ENCODE peak calls at places on chromosomes 11 and 22, in eight cellular contexts. A is mesothelial cell of epicardium, I is GM12865, K is spleen, U is breast epithelium, T is GM13976, M is cardiac fibroblast, R is HFFc6. G is an unnamed sample.

GRCh38 chr22:20400606-20401375 is 6.8 kb downstream of the ZNF74 start:
- DNase-seq in A (no peak), I (no peak), K (no peak), U (no peak), T (no peak), M (no peak), R (no peak), G (no peak)

GRCh38 chr11:114377612-114378267 is 22.6 kb downstream of the C11orf71 start:
- DNase-seq in A (no peak), I (no peak), K (no peak), U (no peak), T (no peak), M (peak; percentile 66), R (peak; percentile 98), G (no peak)

GRCh38 chr22:39301926-39302325 is 17.5 kb downstream of the RPL3 start:
- DNase-seq in A (no peak), I (no peak), K (no peak), U (no peak), T (no peak), M (no peak), R (no peak), G (no peak)

GRCh38 chr11:32173435-32173834 is 82.6 kb downstream of the RCN1 start:
- DNase-seq in A (peak; percentile 65), I (peak; percentile 71), K (no peak), U (peak; percentile 59), T (peak; percentile 60), M (peak; percentile 79), R (peak; percentile 53), G (no peak)

GRCh38 chr11:47213985-47214564 is 699 bp upstream of the DDB2 start:
- DNase-seq in A (no peak), I (peak; percentile 84), K (peak; percentile 97), U (peak; percentile 89), T (peak; percentile 81), M (peak; percentile 88), R (peak; percentile 62), G (peak; percentile 65)

GRCh38 chr11:87007938-87008337 is 29.8 kb upstream of the TMEM135 start:
- DNase-seq in A (no peak), I (no peak), K (no peak), U (no peak), T (no peak), M (peak; percentile 30), R (no peak), G (no peak)

GRCh38 chr11:123707606-123708205 is 33.8 kb downstream of the ZNF202 start:
- DNase-seq in A (peak; percentile 69), I (peak; percentile 63), K (no peak), U (no peak), T (peak; percentile 62), M (peak; percentile 83), R (peak; percentile 72), G (no peak)

GRCh38 chr11:64453466-64453865 is 94.5 kb downstream of the RPS6KA4 start:
- DNase-seq in A (no peak), I (no peak), K (peak; percentile 40), U (no peak), T (no peak), M (no peak), R (no peak), G (no peak)

GRCh38 chr11:19953342-19953741 is 206.9 kb downstream of the DBX1 start:
- DNase-seq in A (no peak), I (no peak), K (no peak), U (no peak), T (no peak), M (peak; percentile 85), R (peak; percentile 25), G (no peak)

GRCh38 chr11:103700605-103701004 is 335.8 kb upstream of the DDI1 start:
- DNase-seq in A (no peak), I (no peak), K (no peak), U (no peak), T (no peak), M (peak; percentile 89), R (peak; percentile 91), G (no peak)

GRCh38 chr11:8867035-8867434 is 44.0 kb upstream of the AKIP1 start:
- DNase-seq in A (no peak), I (no peak), K (no peak), U (no peak), T (no peak), M (peak; percentile 54), R (peak; percentile 36), G (no peak)

GRCh38 chr11:116792869-116793475 is 1.3 kb upstream of the APOA5 start:
- DNase-seq in A (no peak), I (no peak), K (no peak), U (no peak), T (no peak), M (peak; percentile 85), R (peak; percentile 79), G (no peak)

GRCh38 chr11:124801014-124801413 is 808 bp upstream of the MSANTD2 start:
- DNase-seq in A (no peak), I (no peak), K (no peak), U (no peak), T (peak; percentile 19), M (peak; percentile 65), R (peak; percentile 38), G (no peak)

GRCh38 chr22:40189979-40190378 is 12.3 kb downstream of the TNRC6B start:
- DNase-seq in A (no peak), I (no peak), K (no peak), U (no peak), T (no peak), M (peak; percentile 18), R (peak; percentile 52), G (no peak)

GRCh38 chr11:106482920-106483761 is 405.7 kb downstream of the AASDHPPT start:
- DNase-seq in A (no peak), I (no peak), K (no peak), U (no peak), T (no peak), M (peak; percentile 69), R (no peak), G (no peak)

DNA sequence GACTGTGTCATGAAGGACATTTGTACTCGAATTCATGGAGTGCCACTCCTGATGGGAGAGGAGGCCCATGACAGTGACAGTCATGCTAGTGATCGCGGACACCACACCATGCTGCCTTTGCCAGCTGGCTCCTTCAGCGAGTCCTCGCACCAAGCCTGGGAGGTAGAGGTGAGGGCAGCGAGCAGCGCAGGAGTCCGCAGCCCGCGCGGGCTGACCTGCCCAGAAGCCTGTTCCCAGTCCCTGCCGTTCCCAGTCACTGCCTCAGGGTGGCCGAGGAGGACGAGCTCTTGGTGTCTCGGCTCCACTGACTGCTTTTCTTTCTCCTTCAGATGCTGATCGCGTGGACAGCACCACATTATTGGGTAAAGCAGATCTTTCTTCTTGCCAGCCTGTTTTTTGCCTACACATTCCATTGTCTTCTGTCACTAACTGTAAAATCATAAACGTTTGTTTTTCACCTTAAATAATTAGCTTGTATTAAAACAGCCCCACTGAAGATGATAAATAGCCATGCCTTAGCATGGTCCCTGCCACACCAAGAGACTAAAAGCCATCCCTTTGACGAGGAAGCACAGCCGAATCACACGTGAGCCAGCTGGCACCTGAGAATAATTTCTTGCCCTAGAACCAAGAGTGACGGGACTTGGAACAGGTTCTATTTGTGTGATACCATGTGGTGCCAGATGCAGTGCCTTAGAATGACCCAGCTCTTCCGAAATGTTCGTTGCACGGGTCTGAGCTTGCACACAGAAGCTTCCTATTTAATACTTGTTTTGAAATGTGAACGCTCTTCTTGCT is 25.5 kb downstream of the FAM118A start:
- DNase-seq in A (no peak), I (no peak), K (no peak), U (peak; percentile 82), T (no peak), M (no peak), R (no peak), G (no peak)
- TF ChIP-seq CTCF in A (no peak), I (no peak), K (no peak), U (peak; percentile 42), T (no peak), M (no peak), R (no peak), G (no peak)

GRCh38 chr11:77104727-77105126 is 2.1 kb downstream of the OMP start:
- DNase-seq in A (no peak), I (no peak), K (no peak), U (no peak), T (no peak), M (no peak), R (peak; percentile 22), G (no peak)

GRCh38 chr11:77103319-77103718 is 679 bp downstream of the OMP start:
- DNase-seq in A (no peak), I (no peak), K (peak; percentile 12), U (no peak), T (no peak), M (no peak), R (no peak), G (no peak)

GRCh38 chr11:77100166-77101042 is 2.2 kb upstream of the OMP start:
- DNase-seq in A (no peak), I (no peak), K (peak; percentile 50), U (no peak), T (no peak), M (no peak), R (no peak), G (no peak)

GRCh38 chr11:77102246-77103210 is at the start of gene OMP:
- DNase-seq in A (no peak), I (no peak), K (peak; percentile 68), U (no peak), T (no peak), M (no peak), R (no peak), G (no peak)

GRCh38 chr11:77101043-77101537 is 1.6 kb upstream of the OMP start:
- DNase-seq in A (no peak), I (peak; percentile 22), K (no peak), U (no peak), T (peak; percentile 62), M (peak; percentile 55), R (peak; percentile 17), G (no peak)
- TF ChIP-seq CTCF in A (peak; percentile 24), I (peak; percentile 47), K (peak; percentile 11), U (no peak), T (no peak), M (peak; percentile 69), R (peak; percentile 80), G (peak; percentile 27)

DNA sequence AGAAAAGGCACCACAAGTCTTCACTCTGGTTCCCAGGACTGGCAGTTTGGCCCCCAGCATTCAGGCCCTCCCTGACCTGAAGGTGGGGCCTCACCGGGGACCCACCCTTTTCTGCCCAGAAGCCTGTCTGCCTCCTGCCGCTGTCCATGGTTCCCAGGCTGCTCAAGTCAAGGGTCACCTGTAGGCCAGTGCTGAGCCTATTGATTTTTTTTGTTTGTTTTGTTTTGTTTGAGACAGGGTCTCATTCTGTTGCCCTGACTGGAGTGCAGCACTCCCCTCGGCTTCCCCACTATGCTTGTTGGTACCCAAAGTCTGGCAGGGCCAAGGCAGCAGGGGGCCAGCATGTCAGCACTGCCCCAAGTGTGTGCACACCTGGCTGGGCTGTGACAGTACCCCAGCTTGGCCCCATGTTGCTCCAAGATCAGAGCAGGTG is 11.0 kb upstream of the MED17 start:
- DNase-seq in A (no peak), I (no peak), K (no peak), U (no peak), T (no peak), M (no peak), R (no peak), G (no peak)
- TF ChIP-seq CTCF in A (no peak), I (no peak), K (no peak), U (no peak), T (no peak), M (no peak), R (no peak), G (no peak)

DNA sequence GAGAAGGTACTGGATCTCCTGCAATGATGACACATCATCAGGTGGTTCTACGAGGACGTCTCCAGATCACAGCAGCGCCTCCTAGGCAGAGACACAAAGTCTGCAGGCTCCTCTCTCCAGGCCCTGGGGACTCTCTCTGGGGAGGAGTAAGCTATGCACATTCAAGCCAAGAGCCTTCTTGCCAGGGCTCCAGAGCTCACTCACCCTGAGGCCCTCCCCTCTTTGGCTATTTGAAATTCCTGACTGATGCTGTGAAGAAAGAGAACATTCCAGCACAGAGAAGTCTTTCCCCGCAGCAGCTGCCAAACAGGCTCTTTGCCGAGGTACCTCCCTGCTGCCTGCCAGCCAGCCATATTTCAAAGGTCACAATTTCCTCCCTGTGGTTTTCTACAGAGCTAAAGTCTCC is 204.9 kb downstream of the CSNK2A3 start:
- DNase-seq in A (peak; percentile 64), I (peak; percentile 38), K (no peak), U (no peak), T (no peak), M (peak; percentile 88), R (peak; percentile 85), G (no peak)
- TF ChIP-seq CTCF in A (no peak), I (no peak), K (no peak), U (peak; percentile 41), T (no peak), M (peak; percentile 40), R (peak; percentile 59), G (no peak)

G was measured in natural killer cell.